ENCODE peak calls at places on chromosomes 7 and 10, in ten cellular contexts. V is stimulated activated CD4-positive, alpha-beta T cell treated with anti-CD3 and anti-CD28 coated beads, Interleukin-12 subunit alpha, Interleukin-12 subunit beta, amount 100 ng/mL, for 48 hours; F is heart left ventricle; Z is testis; N is H54; Y is EL; T is HEK293T; D is NCI-H1105; B is kidney glomerular epithelial cell; A is T1000. H is an unnamed sample.

GRCh38 chr7:157522189-157522588 is 185.4 kb downstream of the DNAJB6 start:
- DNase-seq in T (no peak), Z (peak; percentile 11), F (no peak), N (no peak), Y (no peak), A (no peak), D (no peak), B (no peak), V (no peak), H (no peak)

GRCh38 chr7:26195867-26196266 is 4.7 kb downstream of the HNRNPA2B1 start:
- DNase-seq in Y (no peak), N (no peak), T (no peak), F (no peak), Z (no peak), V (no peak), B (no peak), A (no peak), D (no peak), H (no peak)

GRCh38 chr10:11017575-11018425 is at the start of gene CELF2:
- DNase-seq in D (peak; percentile 16), A (peak; percentile 95), V (peak; percentile 26), Y (peak; percentile 24), N (no peak), T (peak; percentile 55), F (peak; percentile 81), Z (peak; percentile 58), B (no peak), H (no peak)

GRCh38 chr10:31605426-31605825 is 286.4 kb downstream of the ZEB1 start:
- DNase-seq in V (no peak), Z (no peak), D (no peak), B (no peak), Y (no peak), A (no peak), N (no peak), T (no peak), F (no peak), H (no peak)

GRCh38 chr10:19825690-19826089 is 9.5 kb downstream of the PLXDC2 start:
- DNase-seq in Z (no peak), Y (no peak), T (no peak), V (no peak), F (no peak), B (no peak), N (no peak), D (no peak), A (no peak), H (no peak)

GRCh38 chr7:18780266-18780665 is 284.7 kb downstream of the HDAC9 start:
- DNase-seq in B (no peak), N (no peak), F (no peak), Y (no peak), D (no peak), V (no peak), Z (no peak), A (no peak), T (no peak), H (no peak)

GRCh38 chr7:45000096-45001032 is at the start of gene CCM2:
- DNase-seq in Y (peak; percentile 60), A (no peak), Z (peak; percentile 45), T (peak; percentile 44), B (peak; percentile 8), D (no peak), F (peak; percentile 79), V (no peak), N (peak; percentile 73), H (no peak)

GRCh38 chr10:129774082-129774735 is 189.9 kb downstream of the EBF3 start:
- DNase-seq in B (no peak), F (peak; percentile 16), Y (no peak), D (no peak), Z (peak; percentile 13), A (no peak), N (no peak), V (no peak), T (no peak), H (no peak)

GRCh38 chr10:124224331-124225028 is 131.1 kb upstream of the CHST15 start:
- DNase-seq in D (no peak), T (no peak), N (no peak), A (no peak), Y (peak; percentile 15), F (no peak), Z (no peak), B (no peak), V (no peak), H (no peak)

GRCh38 chr7:16669581-16669980 is 23.6 kb downstream of the BZW2 start:
- DNase-seq in T (no peak), B (no peak), A (no peak), V (no peak), Z (no peak), D (no peak), N (no peak), F (no peak), Y (peak; percentile 56), H (no peak)

GRCh38 chr10:124724279-124725027 is 19.7 kb downstream of the FAM53B start:
- DNase-seq in Z (peak; percentile 84), T (no peak), Y (no peak), A (no peak), N (no peak), B (no peak), D (no peak), V (no peak), F (no peak), H (no peak)

GRCh38 chr10:45375716-45376231 is 1.8 kb downstream of the ALOX5 start:
- DNase-seq in V (no peak), A (no peak), N (no peak), T (no peak), Z (no peak), F (no peak), D (no peak), B (no peak), Y (no peak), H (no peak)

GRCh38 chr7:104064969-104065387 is 75.5 kb upstream of the RELN start:
- DNase-seq in B (no peak), T (no peak), V (no peak), A (no peak), F (no peak), N (no peak), Z (no peak), Y (no peak), D (no peak), H (no peak)

GRCh38 chr10:78771215-78771614 is 297.6 kb upstream of the ZMIZ1 start:
- DNase-seq in T (no peak), Z (no peak), D (no peak), A (no peak), B (no peak), V (no peak), N (no peak), Y (no peak), F (no peak), H (no peak)

GRCh38 chr7:139875821-139876241 is 46.8 kb downstream of the TBXAS1 start:
- DNase-seq in D (no peak), Z (no peak), B (peak; percentile 29), N (no peak), T (no peak), V (no peak), F (no peak), A (no peak), Y (no peak), H (no peak)

GRCh38 chr7:137130751-137131158 is 212.8 kb downstream of the PTN start:
- DNase-seq in Z (no peak), T (no peak), N (no peak), Y (peak; percentile 44), F (no peak), V (no peak), B (peak; percentile 88), A (no peak), D (no peak), H (no peak)

GRCh38 chr7:39027491-39027890 is 49.8 kb downstream of the POU6F2 start:
- DNase-seq in F (no peak), Y (no peak), D (no peak), Z (no peak), V (no peak), N (no peak), B (no peak), A (no peak), T (no peak), H (no peak)

H was measured in PC-9.